ENCODE peak calls at places on chromosomes 12 and 14, in eight cellular contexts. C is DMS79 treated with DMSO at 0.1 percent for 48 hours; X is effector CD4-positive, alpha-beta T cell; I is aorta; V is MV-4-11; O is dorsolateral prefrontal cortex; H is H1; S is RWPE1. D is an unnamed sample.

GRCh38 chr12:46442239-46442638 is 69.7 kb upstream of the SLC38A2 start:
- DNase-seq in C (no peak), X (no peak), I (no peak), V (no peak), O (no peak), H (no peak), S (peak), D (no peak)

GRCh38 chr12:5716221-5716620 is 228.8 kb downstream of the ANO2 start:
- DNase-seq in C (no peak), X (no peak), I (peak), V (no peak), O (no peak), H (no peak), S (no peak), D (no peak)

GRCh38 chr12:132342322-132342721 is 12.9 kb upstream of the GALNT9 start:
- DNase-seq in C (no peak), X (no peak), I (no peak), V (peak), O (no peak), H (peak), S (peak), D (no peak)

GRCh38 chr12:47843226-47843980 is 23.7 kb upstream of the HDAC7 start:
- DNase-seq in C (no peak), X (no peak), I (no peak), V (no peak), O (no peak), H (no peak), S (peak), D (peak)

GRCh38 chr12:45130881-45131281 is 80.0 kb upstream of the DBX2 start:
- DNase-seq in C (peak), X (no peak), I (peak), V (peak), O (no peak), H (peak), S (peak), D (no peak)

GRCh38 chr14:103748539-103748867 is 32.9 kb downstream of the ZFYVE21 start:
- DNase-seq in C (no peak), X (peak), I (no peak), V (no peak), O (no peak), H (no peak), S (no peak), D (peak)

GRCh38 chr14:66662374-66662773 is 154.4 kb downstream of the GPHN start:
- DNase-seq in C (no peak), X (no peak), I (no peak), V (no peak), O (no peak), H (no peak), S (no peak), D (no peak)

GRCh38 chr12:16136206-16136605 is 141.3 kb downstream of the SLC15A5 start:
- DNase-seq in C (no peak), X (no peak), I (no peak), V (no peak), O (no peak), H (no peak), S (no peak), D (no peak)

GRCh38 chr12:68451261-68452091 is 119.3 kb upstream of the MDM1 start:
- DNase-seq in C (peak), X (no peak), I (peak), V (peak), O (no peak), H (no peak), S (no peak), D (no peak)

GRCh38 chr12:46268349-46268616 is 560 bp downstream of the SLC38A1 start:
- DNase-seq in C (no peak), X (peak), I (no peak), V (no peak), O (no peak), H (no peak), S (peak), D (peak)

GRCh38 chr12:15322164-15323054 is at the start of gene PTPRO:
- DNase-seq in C (peak), X (no peak), I (no peak), V (no peak), O (peak), H (peak), S (peak), D (no peak)

GRCh38 chr12:25591132-25591531 is 38.0 kb upstream of the LMNTD1 start:
- DNase-seq in C (no peak), X (no peak), I (no peak), V (peak), O (no peak), H (peak), S (no peak), D (no peak)

GRCh38 chr14:86038401-86038985 is 508.5 kb downstream of the FLRT2 start:
- DNase-seq in C (no peak), X (no peak), I (peak), V (peak), O (no peak), H (peak), S (peak), D (peak)

GRCh38 chr12:103647267-103647666 is 60.2 kb downstream of the STAB2 start:
- DNase-seq in C (no peak), X (no peak), I (no peak), V (no peak), O (no peak), H (no peak), S (peak), D (no peak)

GRCh38 chr14:59268858-59269257 is 80.4 kb downstream of the DAAM1 start:
- DNase-seq in C (no peak), X (no peak), I (no peak), V (no peak), O (no peak), H (no peak), S (no peak), D (no peak)

GRCh38 chr12:124406043-124406442 is 111.2 kb downstream of the RFLNA start:
- DNase-seq in C (no peak), X (no peak), I (no peak), V (no peak), O (no peak), H (no peak), S (no peak), D (no peak)

GRCh38 chr12:103505371-103506236 is 9.8 kb upstream of the C12orf42 start:
- DNase-seq in C (no peak), X (no peak), I (no peak), V (no peak), O (no peak), H (no peak), S (no peak), D (no peak)

GRCh38 chr12:92403210-92404175 is 257.8 kb upstream of the BTG1 start:
- DNase-seq in C (no peak), X (peak), I (no peak), V (peak), O (no peak), H (no peak), S (no peak), D (no peak)

GRCh38 chr12:19971396-19971802 is 396.9 kb upstream of the PDE3A start:
- DNase-seq in C (no peak), X (no peak), I (no peak), V (no peak), O (no peak), H (peak), S (no peak), D (no peak)

GRCh38 chr12:78060186-78060585 is 229.5 kb downstream of the NAV3 start:
- DNase-seq in C (no peak), X (no peak), I (no peak), V (peak), O (no peak), H (no peak), S (no peak), D (no peak)